ENCODE peak calls at places on chromosomes 1 and 21, in four cellular contexts. B is iris pigment epithelial cell, F is aorta, O is RPMI8226. X is an unnamed sample.

GRCh38 chr21:31354604-31355443 is 10.8 kb upstream of the TIAM1 start:
- DNase-seq in F (no peak), B (peak; percentile 92), O (no peak), X (peak; percentile 99)

GRCh38 chr1:178019622-178020021 is 49.8 kb upstream of the SEC16B start:
- DNase-seq in O (no peak), F (no peak), B (no peak), X (peak; percentile 38)

GRCh38 chr21:42025392-42026071 is 15.4 kb upstream of the ZBTB21 start:
- DNase-seq in B (no peak), F (peak; percentile 60), O (no peak), X (no peak)

GRCh38 chr1:151935154-151935553 is 25.8 kb upstream of the THEM4 start:
- DNase-seq in B (peak; percentile 22), F (no peak), O (no peak), X (no peak)

GRCh38 chr1:201321826-201322390 is 38.6 kb downstream of the PKP1 start:
- DNase-seq in B (no peak), F (peak; percentile 39), O (no peak), X (no peak)

GRCh38 chr1:21247892-21248715 is 42.2 kb downstream of the ECE1 start:
- DNase-seq in B (no peak), F (no peak), O (no peak), X (no peak)

GRCh38 chr1:170071378-170071777 is 3.1 kb downstream of the KIFAP3 start:
- DNase-seq in O (no peak), B (no peak), F (no peak), X (no peak)

GRCh38 chr1:13666317-13666716 is 33.7 kb upstream of the PRDM2 start:
- DNase-seq in O (peak; percentile 69), B (no peak), F (no peak), X (no peak)

GRCh38 chr21:35026153-35026499 is 23.0 kb downstream of the RUNX1 start:
- DNase-seq in B (peak; percentile 40), O (no peak), F (no peak), X (no peak)

GRCh38 chr1:62068978-62069377 is 125.7 kb upstream of the L1TD1 start:
- DNase-seq in F (no peak), B (peak; percentile 41), O (no peak), X (peak; percentile 77)

GRCh38 chr1:3563125-3563524 is 48.2 kb downstream of the MEGF6 start:
- DNase-seq in F (no peak), O (no peak), B (no peak), X (no peak)

GRCh38 chr1:56133517-56134472 is 445.6 kb downstream of the PLPP3 start:
- DNase-seq in B (no peak), O (no peak), F (no peak), X (no peak)

GRCh38 chr1:32897082-32898049 is 3.8 kb downstream of the TMEM54 start:
- DNase-seq in B (no peak), F (peak; percentile 34), O (no peak), X (peak; percentile 84)

GRCh38 chr21:38326899-38327298 is 70.1 kb downstream of the KCNJ15 start:
- DNase-seq in O (no peak), B (no peak), F (no peak), X (no peak)

GRCh38 chr1:183515002-183515689 is 42.8 kb downstream of the SMG7 start:
- DNase-seq in O (no peak), B (peak; percentile 91), F (no peak), X (peak; percentile 93)

GRCh38 chr21:44929242-44929798 is 8.6 kb upstream of the ITGB2 start:
- DNase-seq in O (no peak), F (peak; percentile 57), B (no peak), X (no peak)

GRCh38 chr1:201503397-201504176 is 3.3 kb downstream of the CSRP1 start:
- DNase-seq in F (peak; percentile 86), B (peak; percentile 99), O (no peak), X (peak; percentile 91)

GRCh38 chr1:111737216-111738132 is 1.7 kb downstream of the INKA2 start:
- DNase-seq in O (no peak), F (no peak), B (no peak), X (no peak)

GRCh38 chr1:202213361-202214088 is 19.9 kb downstream of the LGR6 start:
- DNase-seq in B (no peak), O (peak; percentile 56), F (no peak), X (peak; percentile 34)

X was measured in epithelial cell of esophagus.